ENCODE peak calls at places on chromosomes 3 and 15, in nine cellular contexts. One of them, this sample, is unnamed.

GRCh38 chr3:46655271-46655670 is 38.2 kb downstream of the ALS2CL start:
- DNase-seq in endothelial cell: no peak
- DNase-seq in stimulated activated CD4-positive, alpha-beta T cell treated with anti-CD3 and anti-CD28 coated beads, Interleukin-12 subunit alpha, Interleukin-12 subunit beta, amount 100 ng/mL, for 48 hours: no peak
- DNase-seq in Kasumi-1: no peak
- DNase-seq in ascending aorta: no peak
- DNase-seq in SIG-M5: no peak
- DNase-seq in trophoblast cell: no peak
- DNase-seq in testis: no peak
- DNase-seq in NCI-H1092: no peak
- DNase-seq in this sample: no peak

GRCh38 chr3:123606527-123606926 is 21.7 kb upstream of the HACD2 start:
- DNase-seq in endothelial cell: no peak
- DNase-seq in SIG-M5: no peak
- DNase-seq in NCI-H1092: no peak
- DNase-seq in trophoblast cell: no peak
- DNase-seq in testis: no peak
- DNase-seq in ascending aorta: no peak
- DNase-seq in stimulated activated CD4-positive, alpha-beta T cell treated with anti-CD3 and anti-CD28 coated beads, Interleukin-12 subunit alpha, Interleukin-12 subunit beta, amount 100 ng/mL, for 48 hours: no peak
- DNase-seq in Kasumi-1: no peak
- DNase-seq in this sample: no peak

GRCh38 chr3:28198970-28199369 is 42.4 kb upstream of the CMC1 start:
- DNase-seq in NCI-H1092: no peak
- DNase-seq in trophoblast cell: no peak
- DNase-seq in Kasumi-1: no peak
- DNase-seq in testis: no peak
- DNase-seq in ascending aorta: no peak
- DNase-seq in stimulated activated CD4-positive, alpha-beta T cell treated with anti-CD3 and anti-CD28 coated beads, Interleukin-12 subunit alpha, Interleukin-12 subunit beta, amount 100 ng/mL, for 48 hours: no peak
- DNase-seq in SIG-M5: no peak
- DNase-seq in endothelial cell: no peak
- DNase-seq in this sample: no peak

GRCh38 chr3:171956372-171957104 is 82.8 kb upstream of the FNDC3B start:
- DNase-seq in endothelial cell: no peak
- DNase-seq in Kasumi-1: no peak
- DNase-seq in testis: no peak
- DNase-seq in trophoblast cell: no peak
- DNase-seq in stimulated activated CD4-positive, alpha-beta T cell treated with anti-CD3 and anti-CD28 coated beads, Interleukin-12 subunit alpha, Interleukin-12 subunit beta, amount 100 ng/mL, for 48 hours: no peak
- DNase-seq in NCI-H1092: no peak
- DNase-seq in SIG-M5: no peak
- DNase-seq in ascending aorta: no peak
- DNase-seq in this sample: peak

GRCh38 chr3:195883160-195883559 is 25.2 kb downstream of the TNK2 start:
- DNase-seq in testis: no peak
- DNase-seq in trophoblast cell: no peak
- DNase-seq in ascending aorta: no peak
- DNase-seq in NCI-H1092: no peak
- DNase-seq in stimulated activated CD4-positive, alpha-beta T cell treated with anti-CD3 and anti-CD28 coated beads, Interleukin-12 subunit alpha, Interleukin-12 subunit beta, amount 100 ng/mL, for 48 hours: no peak
- DNase-seq in Kasumi-1: no peak
- DNase-seq in SIG-M5: no peak
- DNase-seq in endothelial cell: no peak
- DNase-seq in this sample: no peak

GRCh38 chr3:11651900-11652299 is 8.2 kb upstream of the VGLL4 start:
- DNase-seq in endothelial cell: no peak
- DNase-seq in stimulated activated CD4-positive, alpha-beta T cell treated with anti-CD3 and anti-CD28 coated beads, Interleukin-12 subunit alpha, Interleukin-12 subunit beta, amount 100 ng/mL, for 48 hours: no peak
- DNase-seq in trophoblast cell: peak
- DNase-seq in testis: no peak
- DNase-seq in Kasumi-1: peak
- DNase-seq in SIG-M5: no peak
- DNase-seq in NCI-H1092: no peak
- DNase-seq in ascending aorta: no peak
- DNase-seq in this sample: peak

GRCh38 chr15:92624401-92624991 is 31.1 kb downstream of the FAM174B start:
- DNase-seq in testis: peak
- DNase-seq in stimulated activated CD4-positive, alpha-beta T cell treated with anti-CD3 and anti-CD28 coated beads, Interleukin-12 subunit alpha, Interleukin-12 subunit beta, amount 100 ng/mL, for 48 hours: no peak
- DNase-seq in trophoblast cell: peak
- DNase-seq in Kasumi-1: no peak
- DNase-seq in NCI-H1092: no peak
- DNase-seq in ascending aorta: no peak
- DNase-seq in endothelial cell: no peak
- DNase-seq in SIG-M5: no peak
- DNase-seq in this sample: no peak

GRCh38 chr3:171376125-171376947 is 83.9 kb downstream of the TNIK start:
- DNase-seq in trophoblast cell: peak
- DNase-seq in stimulated activated CD4-positive, alpha-beta T cell treated with anti-CD3 and anti-CD28 coated beads, Interleukin-12 subunit alpha, Interleukin-12 subunit beta, amount 100 ng/mL, for 48 hours: no peak
- DNase-seq in testis: no peak
- DNase-seq in ascending aorta: no peak
- DNase-seq in endothelial cell: no peak
- DNase-seq in Kasumi-1: peak
- DNase-seq in SIG-M5: no peak
- DNase-seq in NCI-H1092: no peak
- DNase-seq in this sample: peak

GRCh38 chr15:96736384-96736783 is 405.9 kb downstream of the NR2F2 start:
- DNase-seq in Kasumi-1: no peak
- DNase-seq in stimulated activated CD4-positive, alpha-beta T cell treated with anti-CD3 and anti-CD28 coated beads, Interleukin-12 subunit alpha, Interleukin-12 subunit beta, amount 100 ng/mL, for 48 hours: no peak
- DNase-seq in NCI-H1092: no peak
- DNase-seq in ascending aorta: no peak
- DNase-seq in endothelial cell: no peak
- DNase-seq in trophoblast cell: peak
- DNase-seq in testis: no peak
- DNase-seq in SIG-M5: no peak
- DNase-seq in this sample: peak

GRCh38 chr3:71269896-71270295 is 313.6 kb downstream of the FOXP1 start:
- DNase-seq in Kasumi-1: no peak
- DNase-seq in NCI-H1092: no peak
- DNase-seq in ascending aorta: no peak
- DNase-seq in endothelial cell: no peak
- DNase-seq in SIG-M5: no peak
- DNase-seq in stimulated activated CD4-positive, alpha-beta T cell treated with anti-CD3 and anti-CD28 coated beads, Interleukin-12 subunit alpha, Interleukin-12 subunit beta, amount 100 ng/mL, for 48 hours: no peak
- DNase-seq in trophoblast cell: no peak
- DNase-seq in testis: no peak
- DNase-seq in this sample: no peak

GRCh38 chr3:192850501-192850981 is 67.1 kb downstream of the MB21D2 start:
- DNase-seq in Kasumi-1: peak
- DNase-seq in endothelial cell: no peak
- DNase-seq in stimulated activated CD4-positive, alpha-beta T cell treated with anti-CD3 and anti-CD28 coated beads, Interleukin-12 subunit alpha, Interleukin-12 subunit beta, amount 100 ng/mL, for 48 hours: peak
- DNase-seq in ascending aorta: no peak
- DNase-seq in NCI-H1092: no peak
- DNase-seq in testis: no peak
- DNase-seq in SIG-M5: no peak
- DNase-seq in trophoblast cell: peak
- DNase-seq in this sample: no peak

GRCh38 chr3:39448506-39449233 is 18.8 kb upstream of the MOBP start:
- DNase-seq in trophoblast cell: no peak
- DNase-seq in stimulated activated CD4-positive, alpha-beta T cell treated with anti-CD3 and anti-CD28 coated beads, Interleukin-12 subunit alpha, Interleukin-12 subunit beta, amount 100 ng/mL, for 48 hours: no peak
- DNase-seq in ascending aorta: no peak
- DNase-seq in endothelial cell: no peak
- DNase-seq in Kasumi-1: no peak
- DNase-seq in testis: no peak
- DNase-seq in NCI-H1092: no peak
- DNase-seq in SIG-M5: no peak
- DNase-seq in this sample: no peak

GRCh38 chr3:36688815-36689214 is 75.5 kb downstream of the DCLK3 start:
- DNase-seq in ascending aorta: no peak
- DNase-seq in endothelial cell: no peak
- DNase-seq in trophoblast cell: no peak
- DNase-seq in Kasumi-1: no peak
- DNase-seq in stimulated activated CD4-positive, alpha-beta T cell treated with anti-CD3 and anti-CD28 coated beads, Interleukin-12 subunit alpha, Interleukin-12 subunit beta, amount 100 ng/mL, for 48 hours: no peak
- DNase-seq in NCI-H1092: no peak
- DNase-seq in SIG-M5: no peak
- DNase-seq in testis: no peak
- DNase-seq in this sample: no peak

GRCh38 chr3:43094851-43095250 is 11.0 kb downstream of the POMGNT2 start:
- DNase-seq in testis: no peak
- DNase-seq in ascending aorta: no peak
- DNase-seq in Kasumi-1: no peak
- DNase-seq in endothelial cell: no peak
- DNase-seq in NCI-H1092: no peak
- DNase-seq in SIG-M5: no peak
- DNase-seq in trophoblast cell: no peak
- DNase-seq in stimulated activated CD4-positive, alpha-beta T cell treated with anti-CD3 and anti-CD28 coated beads, Interleukin-12 subunit alpha, Interleukin-12 subunit beta, amount 100 ng/mL, for 48 hours: no peak
- DNase-seq in this sample: no peak

GRCh38 chr3:187686874-187687273 is 15.5 kb downstream of the RTP2 start:
- DNase-seq in trophoblast cell: peak
- DNase-seq in stimulated activated CD4-positive, alpha-beta T cell treated with anti-CD3 and anti-CD28 coated beads, Interleukin-12 subunit alpha, Interleukin-12 subunit beta, amount 100 ng/mL, for 48 hours: no peak
- DNase-seq in endothelial cell: no peak
- DNase-seq in ascending aorta: no peak
- DNase-seq in SIG-M5: no peak
- DNase-seq in Kasumi-1: no peak
- DNase-seq in testis: no peak
- DNase-seq in NCI-H1092: no peak
- DNase-seq in this sample: no peak

GRCh38 chr3:95387242-95388021 is 1324.6 kb downstream of the NSUN3 start:
- DNase-seq in ascending aorta: no peak
- DNase-seq in stimulated activated CD4-positive, alpha-beta T cell treated with anti-CD3 and anti-CD28 coated beads, Interleukin-12 subunit alpha, Interleukin-12 subunit beta, amount 100 ng/mL, for 48 hours: no peak
- DNase-seq in testis: no peak
- DNase-seq in Kasumi-1: no peak
- DNase-seq in SIG-M5: no peak
- DNase-seq in endothelial cell: no peak
- DNase-seq in NCI-H1092: no peak
- DNase-seq in trophoblast cell: no peak
- DNase-seq in this sample: no peak

GRCh38 chr3:73727117-73727802 is 102.5 kb upstream of the PDZRN3 start:
- DNase-seq in NCI-H1092: no peak
- DNase-seq in Kasumi-1: no peak
- DNase-seq in SIG-M5: no peak
- DNase-seq in endothelial cell: no peak
- DNase-seq in testis: no peak
- DNase-seq in ascending aorta: no peak
- DNase-seq in trophoblast cell: peak
- DNase-seq in stimulated activated CD4-positive, alpha-beta T cell treated with anti-CD3 and anti-CD28 coated beads, Interleukin-12 subunit alpha, Interleukin-12 subunit beta, amount 100 ng/mL, for 48 hours: no peak
- DNase-seq in this sample: no peak

GRCh38 chr3:18740631-18741583 is 315.8 kb upstream of the SATB1 start:
- DNase-seq in trophoblast cell: peak
- DNase-seq in testis: peak
- DNase-seq in ascending aorta: no peak
- DNase-seq in NCI-H1092: no peak
- DNase-seq in stimulated activated CD4-positive, alpha-beta T cell treated with anti-CD3 and anti-CD28 coated beads, Interleukin-12 subunit alpha, Interleukin-12 subunit beta, amount 100 ng/mL, for 48 hours: peak
- DNase-seq in SIG-M5: no peak
- DNase-seq in endothelial cell: no peak
- DNase-seq in Kasumi-1: peak
- DNase-seq in this sample: peak

GRCh38 chr15:97194750-97195149 is 765.8 kb upstream of the ARRDC4 start:
- DNase-seq in Kasumi-1: no peak
- DNase-seq in ascending aorta: no peak
- DNase-seq in testis: no peak
- DNase-seq in trophoblast cell: no peak
- DNase-seq in SIG-M5: no peak
- DNase-seq in stimulated activated CD4-positive, alpha-beta T cell treated with anti-CD3 and anti-CD28 coated beads, Interleukin-12 subunit alpha, Interleukin-12 subunit beta, amount 100 ng/mL, for 48 hours: no peak
- DNase-seq in endothelial cell: no peak
- DNase-seq in NCI-H1092: no peak
- DNase-seq in this sample: no peak

This sample was measured in OCI-M1.